ENCODE peak calls at places on chromosomes 1 and 21, in ten cellular contexts. V is Panc1; P is AG08396; A is activated CD4-positive, alpha-beta T cell treated with anti-CD3 and anti-CD28 coated beads for 48 hours; L is NCI-H2081; K is uterus; N is stromal cell of bone marrow; X is AG09319; E is iPS-NIHi11; B is cardiac muscle cell. Q is an unnamed sample.

GRCh38 chr1:6801998-6802397 is 16.7 kb downstream of the CAMTA1 start:
- DNase-seq in V (no peak), P (peak; percentile 43), A (no peak), L (no peak), K (no peak), N (peak; percentile 67), X (no peak), E (no peak), B (peak; percentile 32), Q (no peak)

GRCh38 chr1:78370779-78371482 is 119.8 kb upstream of the PTGFR start:
- DNase-seq in V (no peak), P (peak; percentile 37), A (no peak), L (no peak), K (no peak), N (peak; percentile 89), X (peak; percentile 72), E (no peak), B (peak; percentile 61), Q (no peak)

GRCh38 chr1:46830665-46831322 is 31.9 kb downstream of the CYP4B1 start:
- DNase-seq in V (no peak), P (no peak), A (no peak), L (no peak), K (no peak), N (no peak), X (no peak), E (no peak), B (no peak), Q (no peak)

GRCh38 chr1:182141040-182141439 is 79.5 kb upstream of the ZNF648 start:
- DNase-seq in V (no peak), P (no peak), A (no peak), L (no peak), K (no peak), N (no peak), X (no peak), E (no peak), B (no peak), Q (peak; percentile 17)

GRCh38 chr1:202821467-202821866 is 10.7 kb downstream of the PCAT6 start:
- DNase-seq in V (no peak), P (peak; percentile 54), A (no peak), L (no peak), K (no peak), N (peak; percentile 22), X (no peak), E (no peak), B (peak; percentile 45), Q (peak; percentile 66)

GRCh38 chr1:244896550-244896949 is 32.2 kb upstream of the HNRNPU start:
- DNase-seq in V (no peak), P (peak; percentile 67), A (no peak), L (no peak), K (no peak), N (peak; percentile 69), X (no peak), E (no peak), B (peak; percentile 76), Q (no peak)

GRCh38 chr1:151993734-151994496 is at the start of gene S100A10:
- DNase-seq in V (no peak), P (peak; percentile 80), A (peak; percentile 72), L (peak; percentile 42), K (peak; percentile 77), N (peak; percentile 71), X (peak; percentile 70), E (peak; percentile 63), B (peak; percentile 84), Q (peak; percentile 90)

GRCh38 chr1:244239261-244239770 is 188.2 kb downstream of the ZBTB18 start:
- DNase-seq in V (no peak), P (no peak), A (no peak), L (no peak), K (no peak), N (no peak), X (peak; percentile 11), E (no peak), B (no peak), Q (no peak)

GRCh38 chr21:43926196-43926595 is 61.2 kb downstream of the AGPAT3 start:
- DNase-seq in V (no peak), P (no peak), A (no peak), L (no peak), K (no peak), N (no peak), X (no peak), E (no peak), B (no peak), Q (no peak)

GRCh38 chr1:58539553-58539952 is 7.0 kb downstream of the OMA1 start:
- DNase-seq in V (no peak), P (no peak), A (no peak), L (no peak), K (peak; percentile 26), N (no peak), X (no peak), E (no peak), B (peak; percentile 55), Q (no peak)

Q was measured in mesendoderm.